ENCODE peak calls at places on chromosome 14, in four cellular contexts. J is activated B cell treated with CpG ODN at 0.5 μM for 24 hours; R is activated naive CD4-positive, alpha-beta T cell treated with anti-CD3 and anti-CD28 coated beads, Interleukin-2, amount 50 U/mL, for 72 hours; P is naive thymus-derived CD4-positive, alpha-beta T cell. T is an unnamed sample.
A peak's percentile ranks its signal among the peaks of the same experiment; 100 is the strongest.

GRCh38 chr14:50022661-50023060 is 93.7 kb downstream of the VCPKMT start:
- ATAC-seq in J (peak; percentile 71), R (no peak), P (no peak), T (peak; percentile 30)

GRCh38 chr14:104784846-104785707 is 10.5 kb downstream of the AKT1 start:
- ATAC-seq in P (no peak), J (no peak), R (no peak), T (no peak)

GRCh38 chr14:54440870-54441868 is at the start of gene CNIH1:
- ATAC-seq in R (peak; percentile 95), P (peak; percentile 97), J (peak; percentile 95), T (peak; percentile 95)

GRCh38 chr14:74984241-74985027 is 18.3 kb upstream of the EIF2B2 start:
- ATAC-seq in P (no peak), J (no peak), R (no peak), T (no peak)

GRCh38 chr14:90721619-90722305 is 94.5 kb downstream of the TTC7B start:
- ATAC-seq in J (no peak), P (no peak), R (peak; percentile 70), T (peak; percentile 72)

GRCh38 chr14:76710093-76711010 is 50.9 kb upstream of the VASH1 start:
- ATAC-seq in J (no peak), P (peak; percentile 67), R (no peak), T (no peak)

GRCh38 chr14:38507299-38507698 is 251.4 kb upstream of the CLEC14A start:
- ATAC-seq in J (no peak), R (no peak), P (no peak), T (no peak)

GRCh38 chr14:72682188-72682587 is 211.7 kb downstream of the DPF3 start:
- ATAC-seq in J (no peak), R (no peak), P (no peak), T (no peak)

GRCh38 chr14:104436047-104436531 is 143.5 kb upstream of the C14orf180 start:
- ATAC-seq in P (no peak), J (no peak), R (peak; percentile 22), T (no peak)

GRCh38 chr14:70842851-70843462 is 33.6 kb upstream of the MAP3K9 start:
- ATAC-seq in R (no peak), P (no peak), J (no peak), T (no peak)

GRCh38 chr14:86708846-86709339 is 1178.9 kb downstream of the FLRT2 start:
- ATAC-seq in J (no peak), P (no peak), R (no peak), T (no peak)

T was measured in activated CD4-positive, CD25-positive, alpha-beta regulatory T cell treated with anti-CD3 and anti-CD28 coated beads, Interleukin-2, amount 50 U/mL, for 24 hours.